ENCODE peak calls at places on chromosomes 5 and 9, in nine cellular contexts. F, R, W, G, Y, K, M, X and Z are unnamed samples.

GRCh38 chr5:54073735-54074134 is 236.6 kb downstream of the ARL15 start:
- DNase-seq in X (no peak), F (no peak), M (no peak), K (no peak), G (no peak), Y (no peak), W (no peak), R (no peak), Z (no peak)

GRCh38 chr5:81825237-81825636 is 74.3 kb upstream of the SSBP2 start:
- DNase-seq in W (peak; percentile 79), F (no peak), K (no peak), R (peak; percentile 76), X (peak; percentile 67), M (no peak), Y (peak; percentile 83), G (peak; percentile 1), Z (peak; percentile 21)

GRCh38 chr9:78133751-78134150 is 102.1 kb upstream of the CEP78 start:
- DNase-seq in F (no peak), X (no peak), G (no peak), R (no peak), W (no peak), K (no peak), Y (no peak), M (no peak), Z (no peak)

GRCh38 chr5:8913522-8913921 is 632.4 kb downstream of the SEMA5A start:
- DNase-seq in X (no peak), G (no peak), F (no peak), R (no peak), Y (no peak), M (no peak), K (no peak), W (no peak), Z (no peak)

GRCh38 chr9:111919875-111920274 is 23.3 kb downstream of the UGCG start:
- DNase-seq in K (no peak), W (no peak), X (no peak), R (no peak), F (no peak), G (no peak), M (no peak), Y (no peak), Z (no peak)

GRCh38 chr5:79484731-79485130 is 29.2 kb downstream of the HOMER1 start:
- DNase-seq in X (no peak), K (no peak), M (no peak), G (no peak), W (no peak), F (no peak), Y (no peak), R (no peak), Z (no peak)

GRCh38 chr9:132894857-132895846 is 16.5 kb downstream of the SPACA9 start:
- DNase-seq in K (no peak), G (no peak), X (no peak), R (no peak), F (no peak), M (no peak), W (no peak), Y (no peak), Z (no peak)

GRCh38 chr5:172713113-172713808 is 57.7 kb downstream of the DUSP1 start:
- DNase-seq in M (peak; percentile 79), X (no peak), R (peak; percentile 71), Y (peak; percentile 78), W (peak; percentile 78), G (no peak), F (peak; percentile 62), K (no peak), Z (peak; percentile 62)

GRCh38 chr5:142438573-142438972 is 113.8 kb upstream of the SPRY4 start:
- DNase-seq in W (no peak), F (no peak), K (no peak), R (no peak), Y (no peak), G (no peak), M (no peak), X (no peak), Z (no peak)

GRCh38 chr5:83179966-83180365 is 102.6 kb downstream of the XRCC4 start:
- DNase-seq in R (no peak), M (no peak), K (no peak), W (no peak), F (no peak), X (no peak), G (no peak), Y (no peak), Z (no peak)

GRCh38 chr5:154740957-154741356 is 14.2 kb upstream of the LARP1 start:
- DNase-seq in M (no peak), X (no peak), F (no peak), W (no peak), Y (peak; percentile 35), K (peak; percentile 51), G (peak; percentile 68), R (peak; percentile 73), Z (no peak)

GRCh38 chr9:129609486-129610192 is 11.3 kb downstream of the C9orf50 start:
- DNase-seq in K (no peak), G (no peak), Y (peak; percentile 65), W (no peak), F (peak; percentile 60), R (peak; percentile 48), M (no peak), X (no peak), Z (peak; percentile 86)

GRCh38 chr5:108747111-108748009 is at the start of gene FER:
- DNase-seq in X (peak; percentile 84), R (peak; percentile 32), Y (no peak), G (no peak), M (peak; percentile 5), F (peak; percentile 10), W (no peak), K (no peak), Z (peak; percentile 78)

GRCh38 chr5:168851902-168852321 is 272.7 kb upstream of the PANK3 start:
- DNase-seq in M (no peak), F (no peak), W (no peak), K (no peak), G (no peak), X (peak; percentile 75), Y (no peak), R (peak; percentile 43), Z (no peak)

GRCh38 chr9:135105938-135106491 is 18.5 kb downstream of the OLFM1 start:
- DNase-seq in Y (no peak), F (no peak), K (no peak), G (no peak), R (no peak), W (peak; percentile 69), M (no peak), X (no peak), Z (no peak)

GRCh38 chr5:58040044-58040443 is 419.8 kb downstream of the PLK2 start:
- DNase-seq in R (no peak), F (no peak), Y (no peak), M (no peak), W (no peak), G (no peak), K (no peak), X (no peak), Z (no peak)

GRCh38 chr5:147509710-147510651 is at the start of gene DPYSL3:
- DNase-seq in W (peak; percentile 88), F (no peak), R (peak; percentile 89), K (peak; percentile 56), G (peak; percentile 78), Y (peak; percentile 85), M (peak; percentile 74), X (peak; percentile 85), Z (peak; percentile 73)

GRCh38 chr9:129258823-129259301 is 80.8 kb upstream of the IER5L start:
- DNase-seq in G (no peak), F (no peak), R (no peak), K (no peak), Y (peak; percentile 41), X (no peak), W (peak; percentile 30), M (no peak), Z (no peak)

GRCh38 chr9:98503867-98504800 is 204.6 kb downstream of the GABBR2 start:
- DNase-seq in R (no peak), X (no peak), W (no peak), F (no peak), K (no peak), G (no peak), Y (no peak), M (no peak), Z (no peak)

GRCh38 chr9:32899181-32899580 is 102.2 kb downstream of the APTX start:
- DNase-seq in K (no peak), F (no peak), Y (no peak), G (no peak), W (no peak), R (no peak), X (peak; percentile 53), M (no peak), Z (no peak)

GRCh38 chr5:103674321-103674720 is 111.7 kb upstream of the NUDT12 start:
- DNase-seq in G (peak; percentile 94), Y (no peak), R (peak; percentile 98), F (no peak), M (no peak), W (no peak), K (no peak), X (no peak), Z (no peak)

GRCh38 chr5:157858527-157859226 is at the start of gene CLINT1:
- DNase-seq in W (peak; percentile 98), Y (peak; percentile 96), M (peak; percentile 89), G (peak; percentile 89), X (peak; percentile 87), K (peak; percentile 63), F (peak; percentile 78), R (peak; percentile 95), Z (peak; percentile 91)

GRCh38 chr9:84101892-84102632 is 121.5 kb downstream of the RMI1 start:
- DNase-seq in X (no peak), Y (no peak), K (no peak), G (no peak), M (peak; percentile 30), F (no peak), R (peak; percentile 49), W (no peak), Z (no peak)

GRCh38 chr5:33827335-33827734 is 64.5 kb downstream of the ADAMTS12 start:
- DNase-seq in Y (no peak), R (no peak), F (no peak), K (no peak), W (no peak), G (no peak), X (no peak), M (no peak), Z (no peak)